ENCODE peak calls at places on chromosomes 5 and 9, in five cellular contexts. U, R, E, F and I are unnamed samples.

GRCh38 chr5:6158974-6159863 is 219.1 kb downstream of the MED10 start:
- DNase-seq in U (peak), E (no peak), R (no peak), F (no peak), I (peak)

GRCh38 chr9:123003467-123003866 is 30.0 kb upstream of the GPR21 start:
- DNase-seq in R (no peak), F (no peak), U (no peak), E (no peak), I (peak)

GRCh38 chr9:97312101-97312500 is 4.6 kb downstream of the CCDC180 start:
- DNase-seq in U (no peak), F (no peak), E (no peak), R (no peak), I (no peak)

GRCh38 chr5:64207978-64208377 is 42.3 kb downstream of the RNF180 start:
- DNase-seq in E (no peak), R (no peak), F (no peak), U (no peak), I (no peak)

GRCh38 chr5:78518365-78519197 is 130.0 kb downstream of the LHFPL2 start:
- DNase-seq in E (peak), F (peak), R (no peak), U (peak), I (peak)

GRCh38 chr5:5421149-5421960 is 1.1 kb upstream of the ICE1 start:
- DNase-seq in E (peak), R (no peak), U (no peak), F (no peak), I (no peak)

GRCh38 chr9:137970686-137971476 is 93.3 kb downstream of the CACNA1B start:
- DNase-seq in U (no peak), F (no peak), E (no peak), R (peak), I (no peak)

GRCh38 chr5:6377121-6377520 is 1.2 kb downstream of the MED10 start:
- DNase-seq in F (no peak), U (no peak), R (no peak), E (no peak), I (no peak)

GRCh38 chr5:39102684-39103155 is 28.5 kb upstream of the RICTOR start:
- DNase-seq in F (no peak), U (peak), E (no peak), R (no peak), I (no peak)

GRCh38 chr5:97182571-97183099 is 412 bp downstream of the RIOK2 start:
- DNase-seq in U (no peak), E (no peak), F (no peak), R (no peak), I (no peak)

GRCh38 chr5:133354323-133355161 is 257.8 kb downstream of the FSTL4 start:
- DNase-seq in R (no peak), U (no peak), F (no peak), E (no peak), I (no peak)

GRCh38 chr9:15136646-15137045 is 170.4 kb downstream of the TTC39B start:
- DNase-seq in F (no peak), R (no peak), E (no peak), U (no peak), I (no peak)

GRCh38 chr9:95458666-95459065 is 58.1 kb downstream of the PTCH1 start:
- DNase-seq in U (no peak), R (no peak), F (no peak), E (no peak), I (no peak)

GRCh38 chr5:132310141-132310834 is 16.1 kb downstream of the SLC22A4 start:
- DNase-seq in R (no peak), E (no peak), U (no peak), F (no peak), I (no peak)

GRCh38 chr9:114929166-114929565 is 1.2 kb downstream of the TNFSF8 start:
- DNase-seq in U (no peak), R (no peak), F (no peak), E (no peak), I (no peak)

GRCh38 chr9:34551751-34552605 is 29.2 kb upstream of the ENHO start:
- DNase-seq in U (no peak), F (peak), E (no peak), R (no peak), I (no peak)

GRCh38 chr9:112006361-112007020 is 109.9 kb downstream of the UGCG start:
- DNase-seq in E (no peak), F (no peak), U (no peak), R (no peak), I (no peak)

GRCh38 chr9:98866435-98867108 is 59.1 kb downstream of the GALNT12 start:
- DNase-seq in E (no peak), F (no peak), U (no peak), R (no peak), I (no peak)

GRCh38 chr9:95167998-95168397 is 149.5 kb downstream of the FANCC start:
- DNase-seq in F (no peak), U (peak), R (no peak), E (peak), I (peak)

GRCh38 chr9:88390371-88390990 is 2.2 kb downstream of the SPIN1 start:
- DNase-seq in R (no peak), U (no peak), F (no peak), E (no peak), I (no peak)

GRCh38 chr5:130874861-130875419 is 290.1 kb downstream of the HINT1 start:
- DNase-seq in E (no peak), R (no peak), F (no peak), U (peak), I (no peak)

GRCh38 chr9:22037954-22038690 is 29.0 kb upstream of the CDKN2B start:
- DNase-seq in R (no peak), E (no peak), U (no peak), F (no peak), I (peak)

GRCh38 chr9:89781838-89782237 is 177.0 kb downstream of the GADD45G start:
- DNase-seq in F (no peak), E (no peak), U (no peak), R (no peak), I (no peak)

GRCh38 chr9:111030492-111030891 is 7.8 kb downstream of the LPAR1 start:
- DNase-seq in R (no peak), F (no peak), E (no peak), U (no peak), I (no peak)

GRCh38 chr5:137114529-137114928 is 384.6 kb downstream of the SPOCK1 start:
- DNase-seq in F (no peak), R (no peak), E (no peak), U (peak), I (peak)

GRCh38 chr9:108057421-108058136 is 568.0 kb upstream of the KLF4 start:
- DNase-seq in R (peak), U (peak), F (no peak), E (no peak), I (peak)

GRCh38 chr9:126883636-126884035 is 23.2 kb downstream of the ZBTB34 start:
- DNase-seq in E (no peak), R (no peak), U (no peak), F (no peak), I (no peak)

GRCh38 chr5:140246378-140247122 is 56.4 kb downstream of the PFDN1 start:
- DNase-seq in U (peak), E (no peak), F (no peak), R (peak), I (peak)

GRCh38 chr5:97986069-97986468 is 787.4 kb upstream of the RGMB start:
- DNase-seq in U (peak), E (no peak), F (no peak), R (no peak), I (peak)

GRCh38 chr5:90434116-90434714 is 24.7 kb upstream of the CETN3 start:
- DNase-seq in E (peak), R (peak), U (peak), F (no peak), I (peak)

GRCh38 chr5:124963236-124963929 is 216.9 kb upstream of the ZNF608 start:
- DNase-seq in R (no peak), U (peak), F (no peak), E (no peak), I (peak)

GRCh38 chr5:140969880-140970279 is 3.6 kb downstream of the PCDHAC2 start:
- DNase-seq in R (no peak), E (no peak), F (no peak), U (no peak), I (no peak)

GRCh38 chr5:2066373-2066772 is 183.6 kb upstream of the IRX4 start:
- DNase-seq in U (no peak), F (no peak), E (no peak), R (no peak), I (no peak)

GRCh38 chr5:147170603-147171002 is 64.2 kb upstream of the STK32A start:
- DNase-seq in F (peak), R (no peak), E (no peak), U (no peak), I (no peak)

GRCh38 chr5:59241119-59241518 is 652.4 kb downstream of the PDE4D start:
- DNase-seq in F (no peak), U (no peak), R (no peak), E (no peak), I (no peak)

GRCh38 chr5:71471193-71471592 is 15.7 kb downstream of the BDP1 start:
- DNase-seq in F (no peak), U (no peak), R (no peak), E (no peak), I (no peak)

GRCh38 chr5:142853682-142854081 is 83.5 kb downstream of the ARHGAP26 start:
- DNase-seq in F (no peak), R (no peak), E (no peak), U (no peak), I (no peak)

GRCh38 chr5:180860887-180861822 is at the start of gene ZFP62:
- DNase-seq in E (peak), U (peak), R (peak), F (peak), I (peak)
- TF ChIP-seq CTCF in E (peak), U (peak), R (peak), F (no peak), I (peak)

DNA sequence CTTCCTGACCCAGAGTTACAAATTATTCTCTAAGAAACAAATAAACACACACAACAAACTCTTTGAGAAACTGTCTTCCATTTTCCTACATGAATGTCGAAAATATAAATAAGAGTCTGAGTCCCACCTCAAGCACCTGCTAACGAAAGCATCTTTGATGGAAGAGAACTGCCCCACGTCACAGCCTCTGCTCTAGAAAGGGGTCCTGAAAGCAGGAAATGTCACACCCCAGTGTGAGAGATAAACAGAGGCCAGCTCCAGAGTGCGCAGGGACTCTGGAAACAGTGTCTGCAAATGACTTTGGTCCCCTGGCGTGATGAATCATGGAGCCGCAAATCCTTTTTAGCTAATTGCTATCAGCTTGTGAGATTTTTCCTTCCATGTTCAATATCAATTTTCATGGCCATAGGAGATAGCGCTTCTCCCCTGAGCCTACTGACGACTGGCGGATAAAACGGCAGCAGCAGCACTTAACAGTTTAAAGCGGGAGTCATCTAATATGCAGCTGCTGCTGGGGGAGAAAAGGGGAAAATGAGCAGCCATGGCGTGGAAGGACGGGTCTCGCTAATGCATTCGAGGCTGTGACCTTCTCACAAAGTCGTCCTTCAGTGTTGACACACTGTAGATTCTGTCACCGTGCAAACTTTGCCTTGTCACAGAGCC is 209.6 kb upstream of the IRX1 start:
- DNase-seq in U (no peak), F (no peak), R (no peak), E (no peak), I (no peak)
- TF ChIP-seq CTCF in U (no peak), F (no peak), R (no peak), E (no peak), I (no peak)

GRCh38 chr5:172095368-172095960 is 89.0 kb upstream of the FBXW11 start:
- DNase-seq in U (no peak), F (no peak), R (no peak), E (no peak), I (no peak)
- TF ChIP-seq CTCF in U (no peak), F (no peak), R (no peak), E (no peak), I (no peak)

GRCh38 chr5:170479484-170479883 is 24.3 kb upstream of the KCNIP1 start:
- DNase-seq in F (no peak), U (no peak), E (no peak), R (no peak), I (no peak)
- TF ChIP-seq CTCF in F (no peak), U (no peak), E (no peak), R (no peak), I (no peak)

GRCh38 chr5:177982956-177983355 is 13.1 kb downstream of the PROP1 start:
- DNase-seq in R (no peak), F (no peak), E (no peak), U (no peak), I (no peak)

GRCh38 chr5:177980776-177981175 is 15.3 kb downstream of the PROP1 start:
- DNase-seq in F (no peak), U (no peak), R (no peak), E (no peak), I (no peak)

GRCh38 chr5:177981296-177982071 is 14.6 kb downstream of the PROP1 start:
- DNase-seq in U (no peak), F (no peak), E (no peak), R (no peak), I (no peak)

GRCh38 chr5:177983763-177984564 is 12.1 kb downstream of the PROP1 start:
- DNase-seq in R (no peak), U (no peak), E (no peak), F (no peak), I (no peak)

DNA sequence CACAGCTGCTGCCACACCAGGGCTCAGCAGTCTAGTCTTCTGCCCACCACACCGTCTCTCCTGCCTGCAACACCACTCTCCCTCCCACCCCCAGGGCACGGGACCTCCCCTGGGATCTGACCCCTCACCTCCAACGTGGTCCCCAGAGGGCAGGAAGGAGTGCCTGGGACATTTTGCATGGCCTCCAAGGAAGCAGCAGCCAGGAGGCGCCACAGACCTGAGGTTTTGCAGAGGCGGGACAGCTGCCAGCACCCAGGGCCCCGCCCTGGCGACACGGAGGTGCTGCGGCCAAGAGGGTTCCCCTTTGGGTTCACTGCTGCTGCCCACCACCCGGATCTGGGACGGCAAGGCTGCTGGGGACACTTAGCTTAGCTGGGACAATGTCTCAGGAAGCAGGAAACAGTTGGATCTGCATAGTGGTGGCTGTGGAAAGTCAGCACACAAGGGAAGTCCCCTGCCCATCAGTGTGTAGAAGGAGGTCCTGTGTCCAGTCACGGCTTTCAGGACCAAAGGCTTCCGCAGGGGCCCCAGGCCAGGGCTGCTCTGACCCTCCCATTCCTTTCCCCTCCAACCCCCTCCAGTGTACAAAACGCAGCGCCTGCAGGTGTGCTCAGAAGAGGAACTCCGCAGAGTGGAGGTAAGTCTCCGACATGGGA is 13.8 kb downstream of the PROP1 start:
- DNase-seq in R (no peak), F (no peak), E (no peak), U (no peak), I (no peak)
- TF ChIP-seq CTCF in R (no peak), F (peak), E (no peak), U (no peak), I (peak)

GRCh38 chr9:33225319-33226152 is 14.4 kb upstream of the SPINK4 start:
- DNase-seq in U (peak), R (peak), E (peak), F (no peak), I (peak)

GRCh38 chr9:33221568-33221884 is 18.4 kb upstream of the SPINK4 start:
- DNase-seq in F (no peak), E (no peak), U (no peak), R (no peak), I (no peak)

GRCh38 chr9:33220681-33221567 is 19.0 kb upstream of the SPINK4 start:
- DNase-seq in E (no peak), R (no peak), F (no peak), U (no peak), I (no peak)

GRCh38 chr9:33222031-33222430 is 17.9 kb upstream of the SPINK4 start:
- DNase-seq in E (no peak), U (no peak), F (no peak), R (no peak), I (no peak)

GRCh38 chr9:33223696-33224095 is 16.3 kb upstream of the SPINK4 start:
- DNase-seq in R (no peak), E (no peak), F (no peak), U (no peak), I (no peak)
- TF ChIP-seq CTCF in R (no peak), E (no peak), F (no peak), U (peak), I (peak)

DNA sequence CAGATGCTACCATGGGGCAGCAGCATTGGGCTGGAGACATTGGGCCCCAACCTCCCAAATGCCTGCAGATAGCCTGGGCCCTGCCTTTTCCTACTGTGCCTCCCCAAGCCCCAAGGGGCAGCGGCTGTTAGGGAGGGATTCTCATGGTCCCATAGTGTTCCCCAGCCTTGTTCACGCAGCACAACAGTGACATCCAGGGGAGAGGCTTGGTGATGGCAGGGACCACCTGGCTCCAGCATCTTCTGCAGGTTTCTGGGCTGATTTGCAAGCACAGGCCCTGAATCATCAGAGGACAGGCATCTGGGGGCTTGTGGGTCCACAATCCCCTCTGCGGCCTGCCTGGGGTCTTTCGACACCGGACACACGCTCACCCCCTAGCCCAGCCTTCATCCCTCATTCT is 354.6 kb downstream of the SLIT3 start:
- DNase-seq in E (peak), R (no peak), U (no peak), F (no peak), I (no peak)
- TF ChIP-seq CTCF in E (no peak), R (no peak), U (peak), F (no peak), I (peak)

GRCh38 chr5:57303985-57304384 is 130.1 kb downstream of the GPBP1 start:
- DNase-seq in F (no peak), E (no peak), R (no peak), U (no peak), I (no peak)

GRCh38 chr5:57299945-57300344 is 126.1 kb downstream of the GPBP1 start:
- DNase-seq in E (no peak), U (no peak), F (no peak), R (no peak), I (no peak)

GRCh38 chr5:57304931-57305330 is 131.1 kb downstream of the GPBP1 start:
- DNase-seq in E (no peak), F (no peak), U (no peak), R (no peak), I (no peak)

GRCh38 chr5:57302643-57303042 is 128.8 kb downstream of the GPBP1 start:
- DNase-seq in R (no peak), F (no peak), U (no peak), E (no peak), I (peak)

DNA sequence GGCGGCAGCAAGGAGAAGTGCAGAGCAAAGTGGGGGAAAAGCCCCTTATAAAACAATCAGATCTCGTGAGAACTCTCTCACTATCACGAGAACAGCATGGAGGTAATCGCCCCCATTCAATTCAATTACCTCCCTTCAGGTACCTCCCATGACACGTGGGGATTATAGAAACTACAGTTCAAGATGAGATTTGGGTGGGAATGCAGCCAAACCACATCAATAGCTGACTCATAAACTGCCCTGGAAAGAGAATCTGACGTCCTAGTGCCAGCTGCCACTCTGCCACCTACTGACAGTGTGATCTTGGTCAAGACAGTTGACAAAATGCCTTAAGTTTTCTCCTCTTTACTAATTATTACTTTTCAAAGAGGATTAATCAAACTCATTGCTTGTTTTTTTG is 128.3 kb downstream of the GPBP1 start:
- DNase-seq in F (no peak), R (no peak), E (no peak), U (peak), I (peak)
- TF ChIP-seq CTCF in F (no peak), R (no peak), E (no peak), U (no peak), I (peak)

GRCh38 chr5:101136454-101136853 is 233.4 kb upstream of the ST8SIA4 start:
- DNase-seq in F (no peak), R (no peak), E (no peak), U (no peak), I (no peak)
- TF ChIP-seq CTCF in F (no peak), R (no peak), E (no peak), U (no peak), I (no peak)